ENCODE peak calls at places on chromosomes 16 and 17, in eight cellular contexts. One of them, this sample, is unnamed.

GRCh38 chr17:59963738-59964454 is 644 bp downstream of the RNFT1 start:
- DNase-seq in T-helper 9 cell: peak; percentile 29
- DNase-seq in HCT116: no peak
- DNase-seq in activated CD8-positive, alpha-beta T cell treated with anti-CD3 and anti-CD28 coated beads, Interleukin-2, amount 10 ng/mL, durations not matched to agents 7 days and 5 days: peak; percentile 65
- DNase-seq in nephron progenitor cell: peak; percentile 38
- DNase-seq in aorta: peak; percentile 77
- DNase-seq in DMS 273 treated with DMSO at 0.1 percent for 48 hours: no peak
- DNase-seq in cardiac fibroblast: peak; percentile 64
- DNase-seq in this sample: peak; percentile 25

GRCh38 chr17:52419256-52419655 is 260.7 kb upstream of the CA10 start:
- DNase-seq in HCT116: no peak
- DNase-seq in nephron progenitor cell: no peak
- DNase-seq in aorta: no peak
- DNase-seq in cardiac fibroblast: no peak
- DNase-seq in activated CD8-positive, alpha-beta T cell treated with anti-CD3 and anti-CD28 coated beads, Interleukin-2, amount 10 ng/mL, durations not matched to agents 7 days and 5 days: no peak
- DNase-seq in DMS 273 treated with DMSO at 0.1 percent for 48 hours: no peak
- DNase-seq in T-helper 9 cell: no peak
- DNase-seq in this sample: no peak

GRCh38 chr17:48954300-48954755 is 9.7 kb upstream of the SNF8 start:
- DNase-seq in cardiac fibroblast: peak; percentile 73
- DNase-seq in activated CD8-positive, alpha-beta T cell treated with anti-CD3 and anti-CD28 coated beads, Interleukin-2, amount 10 ng/mL, durations not matched to agents 7 days and 5 days: no peak
- DNase-seq in T-helper 9 cell: no peak
- DNase-seq in nephron progenitor cell: peak; percentile 36
- DNase-seq in aorta: no peak
- DNase-seq in DMS 273 treated with DMSO at 0.1 percent for 48 hours: peak; percentile 23
- DNase-seq in HCT116: peak; percentile 69
- DNase-seq in this sample: no peak

GRCh38 chr16:13307861-13308260 is 406.5 kb downstream of the SHISA9 start:
- DNase-seq in activated CD8-positive, alpha-beta T cell treated with anti-CD3 and anti-CD28 coated beads, Interleukin-2, amount 10 ng/mL, durations not matched to agents 7 days and 5 days: no peak
- DNase-seq in cardiac fibroblast: no peak
- DNase-seq in T-helper 9 cell: no peak
- DNase-seq in aorta: no peak
- DNase-seq in nephron progenitor cell: no peak
- DNase-seq in DMS 273 treated with DMSO at 0.1 percent for 48 hours: no peak
- DNase-seq in HCT116: no peak
- DNase-seq in this sample: no peak

GRCh38 chr16:78483124-78483992 is 383.9 kb downstream of the WWOX start:
- DNase-seq in HCT116: no peak
- DNase-seq in T-helper 9 cell: no peak
- DNase-seq in DMS 273 treated with DMSO at 0.1 percent for 48 hours: no peak
- DNase-seq in aorta: no peak
- DNase-seq in activated CD8-positive, alpha-beta T cell treated with anti-CD3 and anti-CD28 coated beads, Interleukin-2, amount 10 ng/mL, durations not matched to agents 7 days and 5 days: no peak
- DNase-seq in cardiac fibroblast: no peak
- DNase-seq in nephron progenitor cell: peak; percentile 28
- DNase-seq in this sample: no peak

GRCh38 chr16:10883004-10883403 is 6.0 kb downstream of the CIITA start:
- DNase-seq in activated CD8-positive, alpha-beta T cell treated with anti-CD3 and anti-CD28 coated beads, Interleukin-2, amount 10 ng/mL, durations not matched to agents 7 days and 5 days: no peak
- DNase-seq in T-helper 9 cell: no peak
- DNase-seq in aorta: peak; percentile 49
- DNase-seq in cardiac fibroblast: no peak
- DNase-seq in nephron progenitor cell: peak; percentile 23
- DNase-seq in HCT116: no peak
- DNase-seq in DMS 273 treated with DMSO at 0.1 percent for 48 hours: no peak
- DNase-seq in this sample: no peak

GRCh38 chr17:44004077-44004760 is at the start of gene NAGS:
- DNase-seq in DMS 273 treated with DMSO at 0.1 percent for 48 hours: no peak
- DNase-seq in HCT116: no peak
- DNase-seq in nephron progenitor cell: peak; percentile 50
- DNase-seq in cardiac fibroblast: no peak
- DNase-seq in aorta: no peak
- DNase-seq in activated CD8-positive, alpha-beta T cell treated with anti-CD3 and anti-CD28 coated beads, Interleukin-2, amount 10 ng/mL, durations not matched to agents 7 days and 5 days: peak; percentile 28
- DNase-seq in T-helper 9 cell: no peak
- DNase-seq in this sample: no peak

GRCh38 chr17:59753522-59754467 is 46.3 kb downstream of the VMP1 start:
- DNase-seq in cardiac fibroblast: peak; percentile 96
- DNase-seq in nephron progenitor cell: peak; percentile 20
- DNase-seq in T-helper 9 cell: no peak
- DNase-seq in DMS 273 treated with DMSO at 0.1 percent for 48 hours: peak; percentile 59
- DNase-seq in activated CD8-positive, alpha-beta T cell treated with anti-CD3 and anti-CD28 coated beads, Interleukin-2, amount 10 ng/mL, durations not matched to agents 7 days and 5 days: peak; percentile 61
- DNase-seq in HCT116: peak; percentile 88
- DNase-seq in aorta: no peak
- DNase-seq in this sample: no peak

GRCh38 chr17:18074566-18075272 is 13.0 kb upstream of the DRG2 start:
- DNase-seq in T-helper 9 cell: no peak
- DNase-seq in cardiac fibroblast: no peak
- DNase-seq in aorta: no peak
- DNase-seq in nephron progenitor cell: no peak
- DNase-seq in activated CD8-positive, alpha-beta T cell treated with anti-CD3 and anti-CD28 coated beads, Interleukin-2, amount 10 ng/mL, durations not matched to agents 7 days and 5 days: no peak
- DNase-seq in DMS 273 treated with DMSO at 0.1 percent for 48 hours: no peak
- DNase-seq in HCT116: no peak
- DNase-seq in this sample: no peak

GRCh38 chr17:4394208-4395110 is 28.0 kb upstream of the UBE2G1 start:
- DNase-seq in nephron progenitor cell: no peak
- DNase-seq in cardiac fibroblast: no peak
- DNase-seq in aorta: no peak
- DNase-seq in T-helper 9 cell: no peak
- DNase-seq in activated CD8-positive, alpha-beta T cell treated with anti-CD3 and anti-CD28 coated beads, Interleukin-2, amount 10 ng/mL, durations not matched to agents 7 days and 5 days: no peak
- DNase-seq in HCT116: no peak
- DNase-seq in DMS 273 treated with DMSO at 0.1 percent for 48 hours: no peak
- DNase-seq in this sample: no peak

GRCh38 chr17:82231312-82231561 is 2.4 kb downstream of the SLC16A3 start:
- DNase-seq in nephron progenitor cell: no peak
- DNase-seq in activated CD8-positive, alpha-beta T cell treated with anti-CD3 and anti-CD28 coated beads, Interleukin-2, amount 10 ng/mL, durations not matched to agents 7 days and 5 days: no peak
- DNase-seq in DMS 273 treated with DMSO at 0.1 percent for 48 hours: no peak
- DNase-seq in HCT116: no peak
- DNase-seq in cardiac fibroblast: no peak
- DNase-seq in aorta: no peak
- DNase-seq in T-helper 9 cell: no peak
- DNase-seq in this sample: no peak